ENCODE peak calls at places on chromosomes 11 and 22, in six cellular contexts. X is AG04450, O is transverse colon, U is mesendoderm, L is cardiac fibroblast, M is psoas muscle. S is an unnamed sample.

GRCh38 chr11:134158023-134158422 is 65.7 kb downstream of the NCAPD3 start:
- DNase-seq in X (no peak), O (no peak), U (no peak), L (no peak), M (no peak), S (no peak)

GRCh38 chr11:119754656-119755350 is 25.8 kb upstream of the NECTIN1 start:
- DNase-seq in X (no peak), O (no peak), U (no peak), L (no peak), M (no peak), S (no peak)

GRCh38 chr11:120324932-120325810 is at the start of gene TLCD5:
- DNase-seq in X (no peak), O (peak), U (peak), L (peak), M (peak), S (peak)

GRCh38 chr11:3341298-3341697 is 37.6 kb downstream of the ZNF195 start:
- DNase-seq in X (no peak), O (peak), U (peak), L (peak), M (peak), S (peak)

GRCh38 chr22:27576413-27576812 is 225.1 kb downstream of the MN1 start:
- DNase-seq in X (no peak), O (no peak), U (no peak), L (no peak), M (no peak), S (no peak)

GRCh38 chr22:19634576-19634975 is 79.7 kb upstream of the SEPTIN5 start:
- DNase-seq in X (no peak), O (no peak), U (no peak), L (no peak), M (no peak), S (no peak)

GRCh38 chr11:34859496-34859895 is 56.7 kb downstream of the APIP start:
- DNase-seq in X (no peak), O (no peak), U (no peak), L (no peak), M (no peak), S (no peak)

GRCh38 chr22:49433717-49434611 is 393.7 kb downstream of the BRD1 start:
- DNase-seq in X (no peak), O (no peak), U (peak), L (no peak), M (no peak), S (no peak)

GRCh38 chr22:28899199-28899853 is 16.0 kb downstream of the ZNRF3 start:
- DNase-seq in X (no peak), O (no peak), U (no peak), L (no peak), M (no peak), S (no peak)

GRCh38 chr11:61947486-61948210 is 2.5 kb upstream of the BEST1 start:
- DNase-seq in X (no peak), O (peak), U (peak), L (peak), M (peak), S (peak)

GRCh38 chr11:66322732-66323427 is 6.0 kb upstream of the CD248 start:
- DNase-seq in X (no peak), O (no peak), U (no peak), L (peak), M (peak), S (peak)

GRCh38 chr22:22085702-22086500 is 103.3 kb upstream of the TOP3B start:
- DNase-seq in X (no peak), O (no peak), U (no peak), L (no peak), M (no peak), S (peak)

GRCh38 chr11:118622376-118623290 is 15.2 kb downstream of the PHLDB1 start:
- DNase-seq in X (no peak), O (no peak), U (no peak), L (peak), M (peak), S (peak)

GRCh38 chr11:120182790-120183491 is 27.9 kb upstream of the OAF start:
- DNase-seq in X (no peak), O (peak), U (peak), L (peak), M (peak), S (peak)

GRCh38 chr11:129625930-129626329 is 189.7 kb upstream of the TMEM45B start:
- DNase-seq in X (no peak), O (no peak), U (no peak), L (no peak), M (no peak), S (no peak)

GRCh38 chr22:48742556-48743343 is 1084.9 kb downstream of the BRD1 start:
- DNase-seq in X (no peak), O (no peak), U (no peak), L (no peak), M (no peak), S (no peak)

GRCh38 chr11:14341968-14342367 is 17.0 kb downstream of the RRAS2 start:
- DNase-seq in X (no peak), O (no peak), U (peak), L (no peak), M (no peak), S (no peak)

GRCh38 chr11:47143322-47143721 is 33.4 kb downstream of the ARFGAP2 start:
- DNase-seq in X (peak), O (no peak), U (peak), L (peak), M (no peak), S (peak)

GRCh38 chr11:122367809-122368231 is 251.8 kb upstream of the BLID start:
- DNase-seq in X (peak), O (no peak), U (no peak), L (peak), M (no peak), S (peak)

GRCh38 chr11:71130106-71130505 is 122.3 kb downstream of the SHANK2 start:
- DNase-seq in X (no peak), O (no peak), U (no peak), L (no peak), M (no peak), S (no peak)

GRCh38 chr11:122593473-122594420 is 61.8 kb upstream of the UBASH3B start:
- DNase-seq in X (no peak), O (no peak), U (peak), L (no peak), M (no peak), S (peak)

GRCh38 chr11:313304-313786 is 495 bp upstream of the IFITM1 start:
- DNase-seq in X (no peak), O (no peak), U (peak), L (peak), M (no peak), S (no peak)

GRCh38 chr11:132987936-132988335 is 544.4 kb downstream of the OPCML start:
- DNase-seq in X (no peak), O (no peak), U (no peak), L (no peak), M (no peak), S (no peak)

GRCh38 chr11:125384825-125385224 is 111.2 kb downstream of the FEZ1 start:
- DNase-seq in X (no peak), O (no peak), U (no peak), L (no peak), M (no peak), S (no peak)

GRCh38 chr11:83979593-83979992 is 693.4 kb upstream of the CCDC90B start:
- DNase-seq in X (no peak), O (no peak), U (peak), L (no peak), M (no peak), S (no peak)

GRCh38 chr22:49155039-49155808 is 672.4 kb downstream of the BRD1 start:
- DNase-seq in X (no peak), O (no peak), U (no peak), L (no peak), M (no peak), S (no peak)

GRCh38 chr11:19433367-19433766 is 192.6 kb upstream of the E2F8 start:
- DNase-seq in X (no peak), O (no peak), U (peak), L (no peak), M (no peak), S (no peak)

GRCh38 chr11:112780351-112781043 is 180.7 kb upstream of the NCAM1 start:
- DNase-seq in X (no peak), O (no peak), U (no peak), L (peak), M (peak), S (peak)

GRCh38 chr11:4539603-4540219 is 5.3 kb upstream of the OR52M1 start:
- DNase-seq in X (peak), O (peak), U (peak), L (peak), M (peak), S (peak)

GRCh38 chr11:77213029-77213579 is 85.1 kb downstream of the MYO7A start:
- DNase-seq in X (no peak), O (no peak), U (no peak), L (no peak), M (no peak), S (no peak)
- H3K4me3 ChIP-seq in X (no peak), O (no peak), U (no peak), L (no peak), M (no peak), S (no peak)

GRCh38 chr11:78040691-78041379 is 17.8 kb upstream of the KCTD14 start:
- DNase-seq in X (no peak), O (no peak), U (peak), L (no peak), M (no peak), S (peak)

GRCh38 chr11:78041843-78042455 is 18.9 kb upstream of the KCTD14 start:
- DNase-seq in X (no peak), O (no peak), U (no peak), L (no peak), M (no peak), S (no peak)

GRCh38 chr11:78039391-78039918 is 16.4 kb upstream of the KCTD14 start:
- DNase-seq in X (no peak), O (no peak), U (no peak), L (no peak), M (no peak), S (no peak)

GRCh38 chr11:78038697-78039313 is 15.7 kb upstream of the KCTD14 start:
- DNase-seq in X (no peak), O (peak), U (no peak), L (peak), M (no peak), S (no peak)

GRCh38 chr11:78039919-78040671 is 17.0 kb upstream of the KCTD14 start:
- DNase-seq in X (peak), O (peak), U (no peak), L (peak), M (peak), S (peak)
- H3K4me3 ChIP-seq in X (peak), O (no peak), U (no peak), L (peak), M (peak), S (peak)

DNA sequence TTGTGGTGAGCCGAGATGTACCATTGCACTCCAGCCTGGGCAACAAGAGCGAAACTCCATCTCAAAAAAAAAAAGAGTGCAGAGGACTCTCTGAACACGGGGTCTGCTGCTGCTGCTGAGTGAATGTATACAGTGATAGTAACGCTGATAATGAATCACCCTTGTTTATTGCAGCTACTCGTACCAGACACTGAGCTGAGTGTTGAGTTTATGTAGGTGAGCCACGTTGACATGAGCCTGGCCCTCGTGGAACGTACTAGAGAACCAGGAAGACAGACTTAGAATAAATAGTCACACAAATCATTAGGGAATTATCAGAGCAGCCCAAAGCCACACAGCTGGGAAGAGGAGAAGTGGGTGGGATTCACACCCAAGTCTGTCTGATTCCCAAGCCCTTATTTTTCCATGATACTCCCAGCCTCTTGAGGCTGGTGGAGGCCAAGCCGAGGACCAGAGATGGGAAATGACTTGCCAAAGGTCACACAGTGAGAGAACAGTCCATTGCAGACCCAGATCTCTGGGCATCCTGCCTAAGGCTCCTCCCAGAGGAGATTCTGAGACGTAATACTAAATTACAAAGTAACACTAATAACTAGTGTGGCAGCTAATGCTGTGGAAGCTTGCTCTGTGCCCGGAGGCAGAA is 34.8 kb downstream of the MB start:
- DNase-seq in X (no peak), O (no peak), U (no peak), L (no peak), M (no peak), S (no peak)
- H3K4me3 ChIP-seq in X (no peak), O (no peak), U (no peak), L (no peak), M (no peak), S (no peak)

DNA sequence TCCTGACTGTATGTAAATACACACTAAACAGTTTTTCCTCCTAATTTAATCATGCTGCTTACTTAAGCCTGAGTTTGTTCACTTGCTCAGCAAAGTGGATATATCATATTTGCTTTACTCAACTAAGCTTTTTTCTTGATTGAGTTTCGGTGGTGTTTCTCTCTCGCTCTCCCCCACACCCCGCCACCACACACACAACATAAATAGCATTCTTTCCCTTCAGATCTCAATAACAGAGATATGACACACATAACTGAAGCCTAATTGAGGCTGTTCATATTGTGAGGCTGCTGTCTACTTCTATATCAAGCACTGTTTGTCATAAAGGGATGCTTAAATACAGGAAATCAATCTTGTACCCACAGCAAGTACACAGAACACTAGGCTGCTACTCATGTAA is 364.9 kb downstream of the FAT3 start:
- DNase-seq in X (no peak), O (no peak), U (no peak), L (no peak), M (no peak), S (no peak)
- H3K4me3 ChIP-seq in X (no peak), O (no peak), U (no peak), L (no peak), M (no peak), S (no peak)

S was measured in fibroblast of mammary gland.